ENCODE peak calls at places on chromosomes 6 and 20, in nine cellular contexts. X is substantia nigra, H is left lung, F is breast epithelium, C is AG04450, S is WERI-Rb-1, J is lower lobe of right lung, P is RWPE1, L is adrenal gland. A is an unnamed sample.

GRCh38 chr6:73954843-73955242 is 258.8 kb downstream of the CD109 start:
- DNase-seq in X (no peak), H (no peak), F (no peak), C (no peak), S (no peak), J (no peak), P (no peak), L (no peak), A (no peak)

GRCh38 chr6:158071121-158072082 is 89.7 kb downstream of the SYNJ2 start:
- DNase-seq in X (no peak), H (no peak), F (no peak), C (no peak), S (no peak), J (no peak), P (no peak), L (no peak), A (no peak)

GRCh38 chr6:133159269-133159795 is 81.8 kb upstream of the EYA4 start:
- DNase-seq in X (no peak), H (no peak), F (no peak), C (no peak), S (no peak), J (no peak), P (no peak), L (no peak), A (no peak)

GRCh38 chr6:125823180-125823579 is 32.4 kb downstream of the NCOA7 start:
- DNase-seq in X (no peak), H (no peak), F (no peak), C (no peak), S (no peak), J (no peak), P (no peak), L (no peak), A (no peak)

GRCh38 chr6:42407379-42407778 is 44.3 kb downstream of the TRERF1 start:
- DNase-seq in X (no peak), H (no peak), F (no peak), C (peak), S (no peak), J (no peak), P (peak), L (no peak), A (no peak)

GRCh38 chr6:151434369-151434768 is 17.6 kb downstream of the RMND1 start:
- DNase-seq in X (no peak), H (no peak), F (no peak), C (no peak), S (no peak), J (no peak), P (no peak), L (no peak), A (no peak)

GRCh38 chr6:98648211-98648914 is 186.0 kb upstream of the POU3F2 start:
- DNase-seq in X (no peak), H (no peak), F (no peak), C (no peak), S (no peak), J (no peak), P (no peak), L (no peak), A (no peak)

GRCh38 chr20:53829086-53829703 is 235.6 kb upstream of the ZNF217 start:
- DNase-seq in X (no peak), H (no peak), F (no peak), C (peak), S (no peak), J (no peak), P (peak), L (peak), A (no peak)

GRCh38 chr20:6718660-6719059 is 48.8 kb upstream of the BMP2 start:
- DNase-seq in X (no peak), H (no peak), F (no peak), C (no peak), S (no peak), J (no peak), P (peak), L (peak), A (no peak)

GRCh38 chr6:142474446-142475289 is 172.9 kb downstream of the ADGRG6 start:
- DNase-seq in X (no peak), H (no peak), F (no peak), C (peak), S (peak), J (no peak), P (peak), L (no peak), A (no peak)

GRCh38 chr20:46011631-46012482 is 3.1 kb downstream of the MMP9 start:
- DNase-seq in X (no peak), H (peak), F (peak), C (no peak), S (peak), J (peak), P (no peak), L (peak), A (no peak)

GRCh38 chr6:166600932-166601331 is 14.5 kb upstream of the RAMACL start:
- DNase-seq in X (no peak), H (no peak), F (no peak), C (no peak), S (no peak), J (no peak), P (no peak), L (no peak), A (no peak)

GRCh38 chr6:71197770-71198169 is 90.8 kb upstream of the OGFRL1 start:
- DNase-seq in X (no peak), H (no peak), F (no peak), C (no peak), S (no peak), J (no peak), P (no peak), L (no peak), A (no peak)

GRCh38 chr6:123784330-123784729 is 19.3 kb upstream of the NKAIN2 start:
- DNase-seq in X (no peak), H (no peak), F (no peak), C (no peak), S (no peak), J (no peak), P (no peak), L (no peak), A (no peak)

GRCh38 chr6:152720964-152721363 is 23.3 kb downstream of the MYCT1 start:
- DNase-seq in X (no peak), H (no peak), F (no peak), C (no peak), S (no peak), J (no peak), P (peak), L (peak), A (no peak)

GRCh38 chr20:658731-659291 is 5.8 kb upstream of the SRXN1 start:
- DNase-seq in X (no peak), H (no peak), F (no peak), C (no peak), S (no peak), J (no peak), P (no peak), L (peak), A (no peak)

GRCh38 chr6:138544521-138544920 is 45.2 kb upstream of the NHSL1 start:
- DNase-seq in X (no peak), H (no peak), F (no peak), C (no peak), S (no peak), J (no peak), P (no peak), L (no peak), A (no peak)
- H3K27ac ChIP-seq in X (no peak), H (peak), F (no peak), C (no peak), S (no peak), J (peak), P (no peak), L (no peak), A (no peak)

DNA sequence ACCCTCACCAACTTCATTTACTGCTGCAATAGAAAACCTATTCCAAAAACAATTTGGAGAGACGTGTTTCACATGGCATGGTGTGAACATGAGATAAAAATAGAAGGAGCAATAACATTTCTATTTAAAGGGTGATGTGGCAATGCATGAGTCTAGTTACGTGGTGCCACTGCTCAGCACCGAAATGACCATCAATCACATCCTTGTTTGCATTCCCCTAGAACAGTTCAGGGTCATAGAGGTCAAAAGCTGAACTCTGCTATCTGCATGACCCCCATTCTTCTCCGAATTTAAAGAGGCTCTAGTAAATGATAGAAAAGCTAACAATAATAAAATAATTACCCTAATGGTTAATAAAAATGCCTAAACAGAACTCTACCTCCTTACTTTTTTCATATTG is 29.5 kb downstream of the ROS1 start:
- DNase-seq in X (no peak), H (no peak), F (no peak), C (no peak), S (no peak), J (no peak), P (no peak), L (no peak), A (no peak)
- H3K27ac ChIP-seq in X (no peak), H (no peak), F (no peak), C (no peak), S (no peak), J (no peak), P (no peak), L (no peak), A (no peak)

DNA sequence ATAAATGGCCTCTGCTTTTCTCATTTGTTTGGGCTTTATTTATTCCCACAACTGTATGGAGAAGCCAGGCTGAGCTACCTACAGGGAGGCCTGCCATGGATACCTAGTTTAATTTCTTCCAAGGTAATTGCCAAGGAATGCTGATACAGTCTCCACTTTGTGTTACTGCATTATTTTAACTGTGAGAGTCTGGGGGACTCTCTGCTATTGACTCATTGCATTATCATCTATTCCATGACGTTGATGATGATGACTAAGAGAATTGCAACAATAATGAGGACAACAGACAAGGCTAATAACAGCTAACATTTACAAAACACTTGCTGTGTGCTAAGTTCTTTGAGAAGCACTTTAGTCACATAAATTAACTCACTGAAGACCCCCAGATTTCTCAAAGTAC is 88.4 kb upstream of the COL21A1 start:
- DNase-seq in X (no peak), H (no peak), F (no peak), C (peak), S (no peak), J (no peak), P (peak), L (no peak), A (no peak)
- H3K27ac ChIP-seq in X (no peak), H (no peak), F (no peak), C (peak), S (no peak), J (no peak), P (no peak), L (no peak), A (no peak)

GRCh38 chr20:50285376-50286173 is 94.9 kb downstream of the CEBPB start:
- DNase-seq in X (no peak), H (no peak), F (no peak), C (no peak), S (no peak), J (no peak), P (no peak), L (peak), A (no peak)

GRCh38 chr20:50286174-50286511 is 95.5 kb downstream of the CEBPB start:
- DNase-seq in X (no peak), H (no peak), F (no peak), C (no peak), S (no peak), J (no peak), P (no peak), L (no peak), A (no peak)

GRCh38 chr20:50283370-50283769 is 92.7 kb downstream of the CEBPB start:
- DNase-seq in X (no peak), H (no peak), F (no peak), C (no peak), S (no peak), J (no peak), P (no peak), L (no peak), A (no peak)

GRCh38 chr20:50283922-50284810 is 93.5 kb downstream of the CEBPB start:
- DNase-seq in X (no peak), H (peak), F (peak), C (no peak), S (no peak), J (peak), P (peak), L (peak), A (no peak)

GRCh38 chr20:50284811-50285375 is 94.3 kb downstream of the CEBPB start:
- DNase-seq in X (no peak), H (no peak), F (no peak), C (no peak), S (no peak), J (no peak), P (no peak), L (no peak), A (no peak)
- H3K27ac ChIP-seq in X (no peak), H (peak), F (peak), C (peak), S (no peak), J (peak), P (peak), L (peak), A (no peak)

A was measured in caudate nucleus.